ENCODE peak calls at places on chromosome X, in seven cellular contexts. W is IMR-90; F is ascending aorta; Q is psoas muscle; Y is CD8-positive, alpha-beta T cell; V is breast epithelium; L is uterus. T is an unnamed sample.
A peak's percentile ranks its signal among the peaks of the same experiment; 100 is the strongest.

GRCh38 chrX:17859609-17860178 is 1.4 kb downstream of the RAI2 start:
- DNase-seq in W (no peak), F (no peak), Q (no peak), Y (no peak), V (peak; percentile 54), L (no peak), T (no peak)

GRCh38 chrX:116240446-116240845 is 69.9 kb downstream of the AGTR2 start:
- DNase-seq in W (no peak), F (no peak), Q (no peak), Y (no peak), V (no peak), L (no peak), T (no peak)

GRCh38 chrX:2401201-2401589 is 99.6 kb downstream of the DHRSX start:
- DNase-seq in W (no peak), F (no peak), Q (no peak), Y (no peak), V (no peak), L (no peak), T (no peak)

GRCh38 chrX:134806707-134807038 is 148.4 kb upstream of the PLAC1 start:
- DNase-seq in W (no peak), F (no peak), Q (no peak), Y (no peak), V (no peak), L (no peak), T (no peak)

GRCh38 chrX:34379891-34380290 is 247.8 kb upstream of the FAM47A start:
- DNase-seq in W (no peak), F (no peak), Q (no peak), Y (no peak), V (no peak), L (no peak), T (no peak)

GRCh38 chrX:41137589-41137988 is 52.3 kb downstream of the USP9X start:
- DNase-seq in W (peak; percentile 19), F (no peak), Q (no peak), Y (no peak), V (no peak), L (no peak), T (no peak)

GRCh38 chrX:150504399-150505186 is 63.8 kb upstream of the MTM1 start:
- DNase-seq in W (peak; percentile 37), F (no peak), Q (no peak), Y (no peak), V (no peak), L (no peak), T (no peak)

GRCh38 chrX:37912286-37912685 is 64.9 kb upstream of the DYNLT3 start:
- DNase-seq in W (no peak), F (no peak), Q (no peak), Y (no peak), V (no peak), L (no peak), T (no peak)

GRCh38 chrX:40573763-40574162 is 7.0 kb upstream of the ATP6AP2 start:
- DNase-seq in W (peak; percentile 11), F (no peak), Q (no peak), Y (no peak), V (no peak), L (no peak), T (no peak)

GRCh38 chrX:781216-782211 is 150.9 kb downstream of the SHOX start:
- DNase-seq in W (no peak), F (no peak), Q (no peak), Y (no peak), V (no peak), L (no peak), T (no peak)

GRCh38 chrX:826448-826847 is 195.9 kb downstream of the SHOX start:
- DNase-seq in W (no peak), F (no peak), Q (no peak), Y (no peak), V (no peak), L (no peak), T (no peak)

GRCh38 chrX:134174859-134175258 is 62.1 kb upstream of the CCDC160 start:
- DNase-seq in W (no peak), F (no peak), Q (no peak), Y (no peak), V (no peak), L (no peak), T (no peak)

GRCh38 chrX:43345166-43345565 is 310.9 kb upstream of the MAOA start:
- DNase-seq in W (no peak), F (no peak), Q (no peak), Y (no peak), V (no peak), L (no peak), T (no peak)

GRCh38 chrX:104679175-104679574 is 113.2 kb downstream of the IL1RAPL2 start:
- DNase-seq in W (no peak), F (no peak), Q (no peak), Y (no peak), V (no peak), L (no peak), T (no peak)

GRCh38 chrX:72236841-72237240 is 2.0 kb downstream of the ERCC6L start:
- DNase-seq in W (peak; percentile 80), F (no peak), Q (no peak), Y (no peak), V (no peak), L (no peak), T (no peak)

GRCh38 chrX:8971116-8971515 is 62.8 kb downstream of the FAM9B start:
- DNase-seq in W (peak; percentile 67), F (no peak), Q (no peak), Y (no peak), V (no peak), L (no peak), T (no peak)

GRCh38 chrX:14672611-14673172 is 143.4 kb downstream of the GLRA2 start:
- DNase-seq in W (no peak), F (no peak), Q (no peak), Y (no peak), V (no peak), L (no peak), T (no peak)

GRCh38 chrX:46904626-46905025 is 7.6 kb upstream of the JADE3 start:
- DNase-seq in W (no peak), F (no peak), Q (no peak), Y (no peak), V (no peak), L (no peak), T (no peak)

GRCh38 chrX:3066555-3066954 is 25.3 kb downstream of the ARSF start:
- DNase-seq in W (peak; percentile 3), F (no peak), Q (peak; percentile 53), Y (no peak), V (no peak), L (no peak), T (no peak)

GRCh38 chrX:133897593-133898163 is 87.7 kb downstream of the GPC3 start:
- DNase-seq in W (no peak), F (no peak), Q (no peak), Y (no peak), V (no peak), L (no peak), T (no peak)

GRCh38 chrX:52979568-52979967 is 21.2 kb upstream of the FAM156A start:
- DNase-seq in W (no peak), F (no peak), Q (no peak), Y (peak; percentile 17), V (no peak), L (no peak), T (no peak)

GRCh38 chrX:79117078-79117477 is 27.4 kb upstream of the GPR174 start:
- DNase-seq in W (no peak), F (no peak), Q (no peak), Y (no peak), V (no peak), L (no peak), T (no peak)

GRCh38 chrX:20252392-20253231 is 14.1 kb downstream of the RPS6KA3 start:
- DNase-seq in W (peak; percentile 45), F (no peak), Q (peak; percentile 58), Y (peak; percentile 84), V (peak; percentile 49), L (no peak), T (peak; percentile 70)

GRCh38 chrX:111013778-111014455 is 82.1 kb upstream of the PAK3 start:
- DNase-seq in W (no peak), F (no peak), Q (no peak), Y (no peak), V (no peak), L (no peak), T (no peak)

DNA sequence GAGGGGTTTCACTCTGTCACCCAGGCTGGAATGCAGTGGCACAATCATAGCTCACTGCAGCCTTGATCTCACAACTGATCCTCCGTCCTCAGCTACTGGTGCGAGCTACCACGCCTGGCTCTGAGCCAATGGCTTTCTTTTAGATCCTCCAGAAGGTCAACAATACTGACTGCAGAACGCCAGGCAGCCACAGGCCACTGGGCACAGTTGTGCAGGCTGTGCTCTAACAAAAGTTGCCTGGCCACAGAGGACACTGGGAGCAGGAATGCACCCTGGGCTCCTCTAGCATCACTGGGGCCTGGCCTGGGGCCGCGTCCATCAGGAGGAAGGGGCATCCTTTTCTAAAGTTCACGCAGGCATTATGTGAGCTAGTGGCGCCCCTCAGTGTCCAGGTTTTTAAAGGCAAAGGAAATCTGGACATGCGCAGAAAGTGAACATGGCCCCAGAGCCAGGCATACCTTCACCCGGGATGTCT is 14.9 kb upstream of the PORCN start:
- DNase-seq in W (peak; percentile 38), F (no peak), Q (no peak), Y (no peak), V (no peak), L (no peak), T (no peak)
- H3K4me1 ChIP-seq in W (peaks cover 6% of the 10 kb centered on the region), F (no peaks in the 10 kb centered on the region), Q (no peaks in the 10 kb centered on the region), Y (no peaks in the 10 kb centered on the region), V (no peaks in the 10 kb centered on the region), L (no peaks in the 10 kb centered on the region), T (no peaks in the 10 kb centered on the region)

GRCh38 chrX:109350051-109350450 is 131.8 kb downstream of the GUCY2F start:
- DNase-seq in W (no peak), F (no peak), Q (no peak), Y (no peak), V (no peak), L (no peak), T (no peak)
- H3K27me3 ChIP-seq in W (peaks cover 5% of the 10 kb centered on the region), F (no peaks in the 10 kb centered on the region), Q (no peaks in the 10 kb centered on the region), Y (no peaks in the 10 kb centered on the region), V (peaks cover 42% of the 10 kb centered on the region), L (no peaks in the 10 kb centered on the region), T (no peaks in the 10 kb centered on the region)

GRCh38 chrX:154600962-154601374 is 16.0 kb downstream of the CTAG1A start:
- DNase-seq in W (no peak), F (no peak), Q (no peak), Y (peak; percentile 32), V (no peak), L (no peak), T (no peak)
- H3K9me3 ChIP-seq in W (peaks cover 5% of the 10 kb centered on the region), F (no peaks in the 10 kb centered on the region), Q (no peaks in the 10 kb centered on the region), Y (no peaks in the 10 kb centered on the region), V (no peaks in the 10 kb centered on the region), L (no peaks in the 10 kb centered on the region), T (no peaks in the 10 kb centered on the region)

DNA sequence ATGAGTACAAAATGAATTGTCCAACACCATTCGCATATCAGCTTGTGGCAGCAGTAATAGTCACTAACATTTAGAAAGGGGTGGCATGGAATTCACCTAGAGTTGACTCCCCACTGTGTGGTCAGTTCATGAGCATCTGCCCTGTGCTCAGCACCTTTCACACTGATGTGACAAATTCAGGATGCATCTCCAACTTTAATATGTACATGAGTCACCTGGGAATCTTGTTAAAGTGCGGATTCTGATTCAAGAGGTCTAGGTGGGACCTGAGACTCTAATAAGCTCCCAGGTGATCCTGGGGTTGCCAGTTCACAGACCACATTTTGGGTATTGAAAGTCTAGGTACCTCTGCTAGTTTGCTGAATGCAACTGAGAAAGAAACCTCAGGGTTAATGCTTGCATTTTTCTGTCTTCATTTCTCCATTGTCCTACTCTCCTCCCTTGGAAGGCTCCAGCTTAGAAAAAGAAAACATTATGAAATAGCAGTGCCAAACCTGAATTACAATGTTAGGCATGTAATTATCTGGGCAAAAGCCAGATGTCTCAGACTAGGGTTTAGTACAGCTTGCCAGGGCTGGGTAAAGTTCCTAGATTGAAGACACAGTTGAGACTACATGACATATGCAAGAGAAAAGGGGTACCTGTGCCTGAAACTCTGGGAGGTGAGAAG is 32.7 kb downstream of the TMSB4X start:
- DNase-seq in W (peak; percentile 33), F (no peak), Q (no peak), Y (no peak), V (no peak), L (no peak), T (no peak)
- H3K4me1 ChIP-seq in W (peaks cover 7% of the 10 kb centered on the region), F (peaks cover 15% of the 10 kb centered on the region), Q (no peaks in the 10 kb centered on the region), Y (peaks cover 51% of the 10 kb centered on the region), V (peaks cover 4% of the 10 kb centered on the region), L (no peaks in the 10 kb centered on the region), T (no peaks in the 10 kb centered on the region)